ENCODE peak calls at places on chromosomes 11 and 22, in four cellular contexts. T, E, H and G are unnamed samples.

GRCh38 chr11:69732910-69733309 is 29.1 kb upstream of the FGF19 start:
- DNase-seq in H (no peak), T (no peak), E (no peak), G (no peak)

GRCh38 chr11:129247129-129247528 is 55.0 kb upstream of the ARHGAP32 start:
- DNase-seq in E (no peak), H (no peak), T (no peak), G (no peak)

GRCh38 chr11:31645747-31646146 is 136.2 kb downstream of the ELP4 start:
- DNase-seq in T (no peak), H (no peak), E (peak), G (no peak)

GRCh38 chr11:114348200-114349191 is 51.8 kb downstream of the C11orf71 start:
- DNase-seq in T (no peak), H (no peak), E (peak), G (peak)

GRCh38 chr11:70521475-70522260 is 123.3 kb downstream of the CTTN start:
- DNase-seq in T (no peak), H (no peak), E (no peak), G (no peak)

GRCh38 chr11:47412152-47412746 is 3.9 kb downstream of the SLC39A13 start:
- DNase-seq in E (no peak), H (peak), T (no peak), G (peak)

GRCh38 chr11:26828291-26828690 is 106.4 kb upstream of the SLC5A12 start:
- DNase-seq in T (no peak), E (no peak), H (no peak), G (no peak)

GRCh38 chr22:35761037-35761436 is 43.4 kb downstream of the APOL5 start:
- DNase-seq in H (no peak), E (peak), T (no peak), G (no peak)

GRCh38 chr22:30423296-30423958 is 2.1 kb upstream of the MTFP1 start:
- DNase-seq in H (peak), T (no peak), E (no peak), G (no peak)

GRCh38 chr11:33734441-33735165 is 1.6 kb downstream of the CD59 start:
- DNase-seq in E (no peak), H (no peak), T (no peak), G (no peak)

GRCh38 chr11:67238894-67239794 is 27.1 kb upstream of the GRK2 start:
- DNase-seq in H (peak), T (no peak), E (no peak), G (no peak)

GRCh38 chr22:24432059-24432853 is 4.9 kb downstream of the ADORA2A start:
- DNase-seq in T (no peak), H (peak), E (no peak), G (no peak)

GRCh38 chr11:1260620-1261019 is 37.8 kb downstream of the MUC5B start:
- DNase-seq in T (no peak), E (no peak), H (no peak), G (no peak)

GRCh38 chr11:102656528-102656927 is 31.4 kb upstream of the MMP20 start:
- DNase-seq in T (no peak), E (no peak), H (no peak), G (no peak)

GRCh38 chr11:129374081-129374992 is 1.3 kb upstream of the BARX2 start:
- DNase-seq in E (no peak), T (no peak), H (no peak), G (peak)

GRCh38 chr22:45916515-45916914 is 60.4 kb downstream of the WNT7B start:
- DNase-seq in E (no peak), H (no peak), T (no peak), G (no peak)

GRCh38 chr11:61870429-61871039 is 20.8 kb downstream of the FADS3 start:
- DNase-seq in H (no peak), E (no peak), T (no peak), G (no peak)

DNA sequence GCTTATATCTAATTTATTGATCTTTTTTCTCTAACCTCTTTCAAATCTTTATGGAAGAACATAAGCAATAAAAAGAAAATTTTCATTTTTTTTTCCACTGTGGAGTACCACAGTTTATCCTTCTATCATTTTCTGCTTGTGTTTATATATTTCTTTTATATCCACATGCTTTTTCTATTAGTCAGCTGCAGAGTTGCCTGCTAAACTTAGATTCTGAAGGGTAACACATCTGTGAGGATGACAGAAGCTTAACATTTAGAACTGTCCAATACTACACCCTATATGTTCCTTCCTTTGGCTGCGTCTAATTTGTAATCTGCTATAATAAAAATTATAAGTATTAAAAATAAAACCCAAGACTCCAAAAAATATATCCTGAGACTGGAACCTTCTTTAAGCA is 20.8 kb downstream of the CCDC90B start:
- DNase-seq in E (no peak), T (no peak), H (no peak), G (no peak)
- TF ChIP-seq FOXM1 in E (no peak), T (no peak), H (no peak), G (no peak)

DNA sequence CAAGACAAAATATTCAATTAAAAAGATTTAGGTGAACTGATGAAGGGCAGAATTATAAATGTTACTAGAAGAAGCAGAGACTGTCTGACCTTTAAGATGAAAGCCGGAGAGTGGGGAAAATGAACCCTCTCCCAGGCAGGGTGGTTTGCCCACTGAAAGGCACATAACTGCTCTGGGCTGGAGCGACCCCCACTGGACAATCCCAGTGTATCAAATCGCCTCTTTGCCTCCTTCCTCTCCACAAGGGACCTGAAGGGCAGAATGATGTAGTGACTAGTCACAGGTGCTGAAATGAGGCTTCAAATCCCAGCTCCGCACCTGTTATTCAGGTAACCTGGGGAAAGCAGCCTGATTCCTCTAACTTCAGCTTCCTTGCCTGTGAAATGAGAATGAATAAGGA is 69.0 kb downstream of the EFCAB6 start:
- DNase-seq in H (peak), E (no peak), T (no peak), G (peak)
- TF ChIP-seq SP1 in H (no peak), E (no peak), T (no peak), G (no peak)

DNA sequence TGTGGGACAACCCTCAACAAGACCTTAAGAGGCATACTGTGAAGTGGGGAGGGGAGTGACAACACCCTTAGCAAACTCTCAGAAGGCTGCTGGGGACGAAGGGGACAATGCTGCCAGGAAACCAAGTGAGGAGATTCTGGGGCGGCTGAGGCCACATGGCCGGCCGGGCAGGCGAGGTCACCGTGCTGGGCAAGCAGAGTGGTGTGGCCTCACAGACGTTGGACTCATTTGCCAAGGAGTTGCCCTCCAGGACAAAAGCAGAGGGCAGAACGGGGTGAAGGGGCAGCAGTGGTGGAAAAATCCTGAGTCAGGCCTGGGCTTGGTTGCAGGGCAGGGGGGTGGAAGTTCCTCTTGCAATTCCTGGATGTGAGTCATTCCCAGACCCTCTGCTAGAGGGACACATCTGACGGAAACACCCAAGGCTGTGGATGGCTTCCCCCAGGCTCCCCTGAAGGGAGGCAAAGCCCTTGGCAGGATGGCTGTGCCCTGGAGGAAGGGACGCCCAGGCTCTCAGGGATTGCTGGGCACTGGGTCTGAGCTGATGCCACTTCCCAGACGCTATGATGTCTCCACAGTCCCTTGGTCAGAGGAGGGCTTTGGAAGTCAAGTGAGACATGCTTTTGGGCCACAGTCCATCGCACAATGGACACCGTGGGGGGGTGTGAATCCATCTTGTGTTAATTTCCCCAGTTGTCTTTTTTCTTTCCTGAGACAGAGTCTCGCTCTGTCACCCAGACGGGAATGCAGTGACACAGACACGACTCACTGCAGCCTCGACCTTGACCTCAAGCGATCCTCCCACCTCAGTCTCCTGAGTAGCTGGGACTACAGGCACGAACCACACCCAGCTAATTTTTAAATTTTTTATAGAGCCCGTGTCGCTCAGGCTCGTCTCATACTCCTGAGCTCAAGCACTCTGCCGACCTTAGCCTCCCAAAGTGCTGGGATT is 16.2 kb upstream of the SHANK3 start:
- DNase-seq in E (peak), H (no peak), T (no peak), G (no peak)
- TF ChIP-seq FOXM1 in E (no peak), H (no peak), T (no peak), G (no peak)

DNA sequence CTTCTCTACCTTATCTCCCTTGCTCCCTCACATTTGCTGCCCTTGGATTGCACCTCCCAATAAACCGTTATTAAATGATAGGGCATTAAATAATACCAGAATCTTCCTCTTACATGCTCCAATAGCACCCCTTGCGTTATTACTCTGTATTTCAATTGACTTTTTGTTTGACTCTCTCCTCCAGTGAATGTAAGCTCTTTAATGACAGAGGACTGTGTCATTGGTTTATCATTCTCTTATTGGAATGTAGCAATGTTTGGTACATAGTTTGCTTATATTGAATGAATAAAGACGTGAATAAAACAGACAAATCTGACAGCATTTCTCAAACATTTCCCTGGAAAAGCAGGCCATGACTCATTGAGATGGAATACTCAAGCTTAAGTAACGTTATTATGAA is 8.7 kb upstream of the MPEG1 start:
- DNase-seq in H (no peak), T (no peak), E (no peak), G (no peak)
- TF ChIP-seq SP1 in H (no peak), T (no peak), E (no peak), G (no peak)

DNA sequence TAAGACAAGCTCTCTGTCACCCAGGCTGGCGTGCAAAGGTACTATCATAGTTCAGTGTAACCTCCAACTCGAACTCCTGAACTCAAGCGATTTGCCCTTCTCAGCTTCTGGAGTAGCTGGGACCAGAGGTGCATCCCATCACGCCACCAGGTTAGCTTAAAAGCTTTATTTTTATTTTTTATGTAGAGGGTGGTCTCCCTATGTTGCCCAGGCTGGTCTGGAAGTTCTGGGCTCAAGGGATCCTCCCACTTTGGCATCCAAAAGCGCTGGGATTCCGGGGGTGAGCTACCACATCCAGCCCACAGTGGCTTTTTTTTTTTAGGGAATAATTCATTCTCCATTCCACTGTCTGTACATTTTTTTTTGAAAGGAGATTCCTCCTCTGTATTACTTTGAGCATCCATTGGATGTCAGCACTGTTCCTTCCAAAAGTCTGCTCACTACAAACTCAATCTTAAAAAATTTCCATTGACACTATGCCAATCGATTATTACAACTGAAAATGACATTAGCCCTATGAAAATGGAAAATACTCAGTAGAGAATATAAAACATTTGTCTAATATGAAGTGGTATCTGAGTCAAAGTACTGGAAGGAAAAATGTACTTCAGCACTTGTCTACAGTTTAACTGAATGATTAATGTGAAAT is 1.3 kb upstream of the LPXN start:
- DNase-seq in T (no peak), E (peak), H (peak), G (peak)
- TF ChIP-seq FOXM1 in T (no peak), E (no peak), H (no peak), G (no peak)